ENCODE peak calls at places on chromosomes 13 and 19, in ten cellular contexts. G is osteocyte; M is kidney glomerular epithelial cell; N is stromal cell of bone marrow; L is mesendoderm; T is activated T-cell treated with anti-CD3 and anti-CD28 coated beads, Interleukin-2, amount 50 U/mL, for 72 hours; I is NCI-H748 treated with DMSO at 0.1 percent for 48 hours; C is tibial nerve; P is stimulated activated CD4-positive, alpha-beta T cell treated with anti-CD3 and anti-CD28 coated beads, Interleukin-1b, Interleukin-23, amount 100 ng/mL, for 1 hour; A is A172. B is an unnamed sample.

GRCh38 chr13:32986552-32986951 is 29.7 kb upstream of the KL start:
- DNase-seq in G (no peak), M (no peak), N (no peak), L (peak), T (no peak), I (no peak), C (no peak), P (no peak), A (no peak), B (peak)

GRCh38 chr13:111011899-111012298 is 97.0 kb upstream of the ANKRD10 start:
- DNase-seq in G (no peak), M (no peak), N (no peak), L (no peak), T (no peak), I (no peak), C (no peak), P (no peak), A (peak), B (no peak)

GRCh38 chr13:75101997-75102720 is 379.8 kb downstream of the TBC1D4 start:
- DNase-seq in G (no peak), M (no peak), N (no peak), L (peak), T (no peak), I (no peak), C (no peak), P (no peak), A (peak), B (no peak)

GRCh38 chr13:51928231-51928630 is 66.5 kb downstream of the CCDC70 start:
- DNase-seq in G (no peak), M (peak), N (no peak), L (no peak), T (no peak), I (peak), C (no peak), P (no peak), A (peak), B (no peak)

GRCh38 chr19:13905634-13906524 is at the start of the genes BRME1 and CC2D1A:
- DNase-seq in G (peak), M (peak), N (peak), L (peak), T (peak), I (peak), C (peak), P (peak), A (peak), B (peak)

GRCh38 chr13:66689628-66690027 is 540.5 kb downstream of the PCDH9 start:
- DNase-seq in G (no peak), M (peak), N (no peak), L (peak), T (no peak), I (no peak), C (no peak), P (no peak), A (no peak), B (no peak)

GRCh38 chr13:37956536-37956935 is 87.0 kb upstream of the TRPC4 start:
- DNase-seq in G (no peak), M (no peak), N (no peak), L (no peak), T (no peak), I (no peak), C (no peak), P (no peak), A (no peak), B (no peak)

GRCh38 chr19:42226886-42227285 is 6.8 kb downstream of the ZNF526 start:
- DNase-seq in G (no peak), M (no peak), N (no peak), L (no peak), T (no peak), I (no peak), C (no peak), P (no peak), A (no peak), B (no peak)

GRCh38 chr13:21219044-21219381 is 42.6 kb downstream of the MRPL57 start:
- DNase-seq in G (peak), M (no peak), N (no peak), L (no peak), T (peak), I (no peak), C (no peak), P (no peak), A (no peak), B (no peak)

GRCh38 chr19:7534531-7534980 is 961 bp upstream of the PNPLA6 start:
- DNase-seq in G (peak), M (peak), N (peak), L (peak), T (no peak), I (no peak), C (peak), P (no peak), A (peak), B (peak)

GRCh38 chr13:100131863-100132574 is 43.1 kb downstream of the PCCA start:
- DNase-seq in G (no peak), M (peak), N (peak), L (peak), T (peak), I (no peak), C (no peak), P (no peak), A (peak), B (no peak)

GRCh38 chr19:44657211-44657921 is 13.7 kb downstream of the PVR start:
- DNase-seq in G (peak), M (no peak), N (no peak), L (peak), T (peak), I (peak), C (peak), P (peak), A (no peak), B (no peak)

GRCh38 chr19:2260341-2260751 is 4.1 kb upstream of the JSRP1 start:
- DNase-seq in G (no peak), M (peak), N (no peak), L (no peak), T (no peak), I (no peak), C (no peak), P (no peak), A (peak), B (no peak)

GRCh38 chr13:109481046-109481445 is 305.3 kb downstream of the IRS2 start:
- DNase-seq in G (no peak), M (peak), N (peak), L (no peak), T (no peak), I (no peak), C (no peak), P (no peak), A (no peak), B (no peak)

GRCh38 chr19:37997911-37998344 is 90.9 kb downstream of the SIPA1L3 start:
- DNase-seq in G (no peak), M (peak), N (peak), L (no peak), T (no peak), I (no peak), C (no peak), P (no peak), A (peak), B (no peak)

GRCh38 chr13:43303040-43303729 is 279.8 kb downstream of the DNAJC15 start:
- DNase-seq in G (no peak), M (peak), N (no peak), L (peak), T (peak), I (peak), C (no peak), P (no peak), A (peak), B (no peak)

GRCh38 chr19:2282062-2282861 is at the start of gene PEAK3:
- DNase-seq in G (peak), M (no peak), N (no peak), L (peak), T (peak), I (no peak), C (peak), P (no peak), A (peak), B (peak)

GRCh38 chr13:114116734-114117133 is 15.7 kb downstream of the RASA3 start:
- DNase-seq in G (no peak), M (no peak), N (no peak), L (no peak), T (no peak), I (no peak), C (no peak), P (no peak), A (no peak), B (no peak)

GRCh38 chr13:76792680-76793334 is 93.4 kb downstream of the KCTD12 start:
- DNase-seq in G (no peak), M (no peak), N (peak), L (no peak), T (no peak), I (no peak), C (peak), P (no peak), A (peak), B (no peak)

GRCh38 chr19:9700229-9700981 is 25.5 kb upstream of the ZNF562 start:
- DNase-seq in G (no peak), M (no peak), N (no peak), L (no peak), T (no peak), I (no peak), C (no peak), P (no peak), A (no peak), B (no peak)

GRCh38 chr13:85544756-85545155 is 254.5 kb downstream of the SLITRK6 start:
- DNase-seq in G (no peak), M (no peak), N (no peak), L (no peak), T (no peak), I (peak), C (no peak), P (no peak), A (no peak), B (no peak)

GRCh38 chr19:10260141-10260584 is 8.1 kb downstream of the MRPL4 start:
- DNase-seq in G (no peak), M (peak), N (no peak), L (no peak), T (peak), I (no peak), C (no peak), P (no peak), A (peak), B (no peak)

GRCh38 chr13:24233351-24233901 is 72.9 kb downstream of the SPATA13 start:
- DNase-seq in G (peak), M (no peak), N (peak), L (peak), T (no peak), I (no peak), C (no peak), P (no peak), A (no peak), B (no peak)

GRCh38 chr19:12656899-12657571 is 9.5 kb downstream of the MAN2B1 start:
- DNase-seq in G (no peak), M (no peak), N (no peak), L (peak), T (no peak), I (no peak), C (no peak), P (no peak), A (no peak), B (no peak)

GRCh38 chr13:102825921-102826706 is 19.7 kb upstream of the ERCC5 start:
- DNase-seq in G (no peak), M (peak), N (peak), L (peak), T (no peak), I (no peak), C (no peak), P (no peak), A (peak), B (no peak)

GRCh38 chr13:39587939-39588338 is 15.1 kb downstream of the LHFPL6 start:
- DNase-seq in G (no peak), M (no peak), N (no peak), L (no peak), T (no peak), I (no peak), C (no peak), P (no peak), A (no peak), B (no peak)

GRCh38 chr13:102138635-102139225 is 263.1 kb downstream of the FGF14 start:
- DNase-seq in G (no peak), M (no peak), N (no peak), L (no peak), T (no peak), I (no peak), C (no peak), P (no peak), A (no peak), B (no peak)

GRCh38 chr19:14434157-14434501 is 1.0 kb downstream of the PKN1 start:
- DNase-seq in G (no peak), M (no peak), N (no peak), L (no peak), T (no peak), I (no peak), C (no peak), P (no peak), A (peak), B (no peak)

GRCh38 chr19:49387936-49388372 is at the start of gene KASH5:
- DNase-seq in G (no peak), M (no peak), N (peak), L (no peak), T (peak), I (no peak), C (peak), P (peak), A (no peak), B (no peak)

GRCh38 chr19:6233827-6234511 is 45.8 kb downstream of the MLLT1 start:
- DNase-seq in G (no peak), M (no peak), N (no peak), L (no peak), T (no peak), I (no peak), C (no peak), P (no peak), A (peak), B (no peak)